ENCODE peak calls at places on chromosomes 6 and 20, in six cellular contexts. One of them, this sample, is unnamed.
A peak's percentile ranks its signal among the peaks of the same experiment; 100 is the strongest.

GRCh38 chr6:112600168-112600567 is 253.0 kb downstream of the RFPL4B start:
- DNase-seq in OCI-LY7: no peak
- DNase-seq in LNCaP clone FGC: no peak
- DNase-seq in heart right ventricle: no peak
- DNase-seq in neural crest cell: no peak
- DNase-seq in endothelial cell: no peak
- DNase-seq in this sample: no peak

GRCh38 chr6:170437719-170438401 is 115.2 kb downstream of the PSMB1 start:
- DNase-seq in OCI-LY7: no peak
- DNase-seq in LNCaP clone FGC: no peak
- DNase-seq in heart right ventricle: no peak
- DNase-seq in neural crest cell: no peak
- DNase-seq in endothelial cell: no peak
- DNase-seq in this sample: no peak

GRCh38 chr6:11769816-11770545 is 8.6 kb downstream of the ADTRP start:
- DNase-seq in OCI-LY7: no peak
- DNase-seq in LNCaP clone FGC: no peak
- DNase-seq in heart right ventricle: no peak
- DNase-seq in neural crest cell: no peak
- DNase-seq in endothelial cell: no peak
- DNase-seq in this sample: no peak

GRCh38 chr20:33273117-33273851 is 9.7 kb upstream of the BPIFB1 start:
- DNase-seq in OCI-LY7: no peak
- DNase-seq in LNCaP clone FGC: no peak
- DNase-seq in heart right ventricle: no peak
- DNase-seq in neural crest cell: no peak
- DNase-seq in endothelial cell: no peak
- DNase-seq in this sample: no peak

GRCh38 chr6:56671651-56672461 is 29.2 kb upstream of the DST start:
- DNase-seq in OCI-LY7: no peak
- DNase-seq in LNCaP clone FGC: no peak
- DNase-seq in heart right ventricle: no peak
- DNase-seq in neural crest cell: no peak
- DNase-seq in endothelial cell: peak; percentile 15
- DNase-seq in this sample: no peak

GRCh38 chr6:73792738-73793137 is 96.7 kb downstream of the CD109 start:
- DNase-seq in OCI-LY7: no peak
- DNase-seq in LNCaP clone FGC: no peak
- DNase-seq in heart right ventricle: no peak
- DNase-seq in neural crest cell: no peak
- DNase-seq in endothelial cell: no peak
- DNase-seq in this sample: no peak

GRCh38 chr20:17504898-17505663 is 26.1 kb downstream of the BFSP1 start:
- DNase-seq in OCI-LY7: peak; percentile 79
- DNase-seq in LNCaP clone FGC: peak; percentile 23
- DNase-seq in heart right ventricle: peak; percentile 29
- DNase-seq in neural crest cell: peak; percentile 35
- DNase-seq in endothelial cell: peak; percentile 44
- DNase-seq in this sample: no peak

GRCh38 chr6:64383277-64383676 is 747.7 kb downstream of the PHF3 start:
- DNase-seq in OCI-LY7: no peak
- DNase-seq in LNCaP clone FGC: no peak
- DNase-seq in heart right ventricle: no peak
- DNase-seq in neural crest cell: no peak
- DNase-seq in endothelial cell: no peak
- DNase-seq in this sample: no peak

GRCh38 chr6:31143148-31143547 is 4.3 kb upstream of the PSORS1C2 start:
- DNase-seq in OCI-LY7: no peak
- DNase-seq in LNCaP clone FGC: no peak
- DNase-seq in heart right ventricle: peak; percentile 72
- DNase-seq in neural crest cell: no peak
- DNase-seq in endothelial cell: peak; percentile 23
- DNase-seq in this sample: no peak

GRCh38 chr6:131107166-131107565 is 28.1 kb upstream of the AKAP7 start:
- DNase-seq in OCI-LY7: no peak
- DNase-seq in LNCaP clone FGC: no peak
- DNase-seq in heart right ventricle: no peak
- DNase-seq in neural crest cell: no peak
- DNase-seq in endothelial cell: no peak
- DNase-seq in this sample: no peak

GRCh38 chr6:88983532-88983931 is 20.1 kb upstream of the RNGTT start:
- DNase-seq in OCI-LY7: peak; percentile 33
- DNase-seq in LNCaP clone FGC: no peak
- DNase-seq in heart right ventricle: no peak
- DNase-seq in neural crest cell: peak; percentile 14
- DNase-seq in endothelial cell: peak; percentile 48
- DNase-seq in this sample: no peak

GRCh38 chr6:154891901-154892300 is 103.2 kb upstream of the TIAM2 start:
- DNase-seq in OCI-LY7: no peak
- DNase-seq in LNCaP clone FGC: no peak
- DNase-seq in heart right ventricle: no peak
- DNase-seq in neural crest cell: no peak
- DNase-seq in endothelial cell: no peak
- DNase-seq in this sample: no peak

GRCh38 chr20:63216849-63217471 is 1.0 kb upstream of the YTHDF1 start:
- DNase-seq in OCI-LY7: no peak
- DNase-seq in LNCaP clone FGC: no peak
- DNase-seq in heart right ventricle: no peak
- DNase-seq in neural crest cell: no peak
- DNase-seq in endothelial cell: no peak
- DNase-seq in this sample: no peak

GRCh38 chr20:61626412-61626811 is 374.4 kb downstream of the CDH4 start:
- DNase-seq in OCI-LY7: no peak
- DNase-seq in LNCaP clone FGC: no peak
- DNase-seq in heart right ventricle: no peak
- DNase-seq in neural crest cell: no peak
- DNase-seq in endothelial cell: no peak
- DNase-seq in this sample: no peak

GRCh38 chr20:44180814-44181213 is 6.2 kb downstream of the JPH2 start:
- DNase-seq in OCI-LY7: no peak
- DNase-seq in LNCaP clone FGC: no peak
- DNase-seq in heart right ventricle: peak; percentile 83
- DNase-seq in neural crest cell: no peak
- DNase-seq in endothelial cell: no peak
- DNase-seq in this sample: no peak

GRCh38 chr6:17986656-17987575 is 519 bp downstream of the KIF13A start:
- DNase-seq in OCI-LY7: peak; percentile 34
- DNase-seq in LNCaP clone FGC: no peak
- DNase-seq in heart right ventricle: peak; percentile 76
- DNase-seq in neural crest cell: peak; percentile 43
- DNase-seq in endothelial cell: peak; percentile 42
- DNase-seq in this sample: peak; percentile 49

GRCh38 chr6:108227290-108227689 is 33.5 kb downstream of the SNX3 start:
- DNase-seq in OCI-LY7: no peak
- DNase-seq in LNCaP clone FGC: no peak
- DNase-seq in heart right ventricle: no peak
- DNase-seq in neural crest cell: no peak
- DNase-seq in endothelial cell: no peak
- DNase-seq in this sample: no peak

GRCh38 chr6:156839591-156840001 is 62.4 kb downstream of the ARID1B start:
- DNase-seq in OCI-LY7: no peak
- DNase-seq in LNCaP clone FGC: no peak
- DNase-seq in heart right ventricle: peak; percentile 51
- DNase-seq in neural crest cell: no peak
- DNase-seq in endothelial cell: no peak
- DNase-seq in this sample: no peak

GRCh38 chr6:35051997-35052583 is 89.0 kb downstream of the TCP11 start:
- DNase-seq in OCI-LY7: no peak
- DNase-seq in LNCaP clone FGC: no peak
- DNase-seq in heart right ventricle: no peak
- DNase-seq in neural crest cell: no peak
- DNase-seq in endothelial cell: no peak
- DNase-seq in this sample: no peak

DNA sequence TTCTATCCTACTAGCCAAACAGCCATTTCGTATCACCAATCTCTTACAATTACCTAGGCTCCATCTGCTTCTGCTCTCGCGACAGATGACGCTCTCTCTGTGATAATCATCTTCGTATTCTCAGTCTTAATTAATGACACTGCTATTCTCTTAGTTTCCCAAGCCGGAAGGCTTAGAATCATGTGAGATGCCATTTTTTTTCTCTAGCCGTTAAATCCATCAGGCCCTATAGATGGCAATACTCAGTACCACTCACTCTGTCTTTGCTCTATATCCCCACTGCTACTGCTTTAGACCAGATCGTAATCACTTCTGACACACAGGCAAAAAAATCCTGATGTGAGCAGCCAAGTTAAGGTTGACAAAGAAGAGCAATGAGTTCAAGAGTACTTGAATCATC is 2.1 kb upstream of the THEMIS start:
- DNase-seq in OCI-LY7: no peak
- DNase-seq in LNCaP clone FGC: no peak
- DNase-seq in heart right ventricle: no peak
- DNase-seq in neural crest cell: no peak
- DNase-seq in endothelial cell: no peak
- DNase-seq in this sample: no peak
- TF ChIP-seq CTCF in OCI-LY7: no peak
- TF ChIP-seq CTCF in LNCaP clone FGC: no peak
- TF ChIP-seq CTCF in heart right ventricle: no peak
- TF ChIP-seq CTCF in neural crest cell: no peak
- TF ChIP-seq CTCF in endothelial cell: no peak
- TF ChIP-seq CTCF in this sample: no peak

GRCh38 chr20:49603209-49603627 is 35.3 kb upstream of the PTGIS start:
- DNase-seq in OCI-LY7: peak; percentile 62
- DNase-seq in LNCaP clone FGC: no peak
- DNase-seq in heart right ventricle: peak; percentile 37
- DNase-seq in neural crest cell: no peak
- DNase-seq in endothelial cell: peak; percentile 44
- DNase-seq in this sample: no peak
- TF ChIP-seq CTCF in OCI-LY7: peak; percentile 71
- TF ChIP-seq CTCF in LNCaP clone FGC: peak; percentile 4
- TF ChIP-seq CTCF in heart right ventricle: peak; percentile 48
- TF ChIP-seq CTCF in neural crest cell: peak; percentile 52
- TF ChIP-seq CTCF in endothelial cell: peak; percentile 11
- TF ChIP-seq CTCF in this sample: peak; percentile 50

GRCh38 chr20:40639956-40640355 is 49.1 kb downstream of the MAFB start:
- DNase-seq in OCI-LY7: no peak
- DNase-seq in LNCaP clone FGC: no peak
- DNase-seq in heart right ventricle: no peak
- DNase-seq in neural crest cell: no peak
- DNase-seq in endothelial cell: no peak
- DNase-seq in this sample: no peak
- TF ChIP-seq CTCF in OCI-LY7: no peak
- TF ChIP-seq CTCF in LNCaP clone FGC: no peak
- TF ChIP-seq CTCF in heart right ventricle: no peak
- TF ChIP-seq CTCF in neural crest cell: no peak
- TF ChIP-seq CTCF in endothelial cell: no peak
- TF ChIP-seq CTCF in this sample: no peak

DNA sequence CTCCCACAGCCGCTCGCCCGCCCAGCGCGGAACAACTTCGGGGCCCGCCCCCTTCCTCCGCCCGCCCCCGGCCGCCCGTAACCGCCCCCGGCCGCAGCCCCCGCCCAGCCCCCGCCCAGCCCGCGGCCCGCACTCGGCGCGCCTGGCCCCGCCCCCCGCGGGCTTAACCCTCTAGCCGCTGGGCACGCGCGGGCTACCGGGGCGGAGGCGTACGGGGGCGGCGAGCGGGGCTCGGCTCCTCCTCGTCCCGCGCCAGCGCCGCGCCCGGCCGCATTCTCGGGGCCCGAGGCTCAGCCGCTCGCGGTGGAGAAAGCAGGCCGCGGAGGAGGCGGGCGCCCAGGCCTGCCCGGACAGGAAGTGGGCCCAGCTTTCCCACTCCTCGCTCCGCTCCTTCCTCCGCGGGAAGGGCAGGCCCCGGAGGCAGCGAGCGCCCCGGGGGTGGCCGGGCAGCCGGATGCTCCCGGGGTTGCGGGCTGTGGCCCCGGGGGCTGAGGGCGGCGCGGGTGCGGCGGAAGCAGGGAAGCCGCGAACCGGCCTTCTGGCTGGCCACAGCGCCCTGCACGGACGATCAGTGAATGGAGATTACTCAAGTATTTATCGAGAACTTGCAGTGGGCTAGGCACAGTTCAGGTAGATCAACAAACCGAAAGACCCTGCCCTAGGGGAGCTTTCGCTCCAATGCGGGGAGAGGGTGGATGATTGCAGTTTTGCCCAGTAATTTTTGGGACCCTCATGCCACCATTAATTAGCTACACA is at the start of gene TRAM2:
- DNase-seq in OCI-LY7: peak; percentile 90
- DNase-seq in LNCaP clone FGC: peak; percentile 6
- DNase-seq in heart right ventricle: peak; percentile 86
- DNase-seq in neural crest cell: peak; percentile 75
- DNase-seq in endothelial cell: peak; percentile 90
- DNase-seq in this sample: peak; percentile 86
- TF ChIP-seq CTCF in OCI-LY7: peak; percentile 53
- TF ChIP-seq CTCF in LNCaP clone FGC: peak; percentile 19
- TF ChIP-seq CTCF in heart right ventricle: peak; percentile 44
- TF ChIP-seq CTCF in neural crest cell: no peak
- TF ChIP-seq CTCF in endothelial cell: no peak
- TF ChIP-seq CTCF in this sample: no peak

GRCh38 chr6:93035756-93036155 is 383.6 kb downstream of the EPHA7 start:
- DNase-seq in OCI-LY7: no peak
- DNase-seq in LNCaP clone FGC: no peak
- DNase-seq in heart right ventricle: no peak
- DNase-seq in neural crest cell: no peak
- DNase-seq in endothelial cell: no peak
- DNase-seq in this sample: no peak

GRCh38 chr6:93040375-93040774 is 379.0 kb downstream of the EPHA7 start:
- DNase-seq in OCI-LY7: no peak
- DNase-seq in LNCaP clone FGC: no peak
- DNase-seq in heart right ventricle: no peak
- DNase-seq in neural crest cell: no peak
- DNase-seq in endothelial cell: no peak
- DNase-seq in this sample: no peak

GRCh38 chr6:93036835-93037234 is 382.5 kb downstream of the EPHA7 start:
- DNase-seq in OCI-LY7: peak; percentile 32
- DNase-seq in LNCaP clone FGC: peak; percentile 25
- DNase-seq in heart right ventricle: no peak
- DNase-seq in neural crest cell: no peak
- DNase-seq in endothelial cell: no peak
- DNase-seq in this sample: no peak
- TF ChIP-seq CTCF in OCI-LY7: peak; percentile 74
- TF ChIP-seq CTCF in LNCaP clone FGC: peak; percentile 62
- TF ChIP-seq CTCF in heart right ventricle: peak; percentile 47
- TF ChIP-seq CTCF in neural crest cell: peak; percentile 54
- TF ChIP-seq CTCF in endothelial cell: peak; percentile 32
- TF ChIP-seq CTCF in this sample: peak; percentile 21

GRCh38 chr20:45294659-45295058 is 12.0 kb upstream of the RBPJL start:
- DNase-seq in OCI-LY7: no peak
- DNase-seq in LNCaP clone FGC: no peak
- DNase-seq in heart right ventricle: no peak
- DNase-seq in neural crest cell: no peak
- DNase-seq in endothelial cell: no peak
- DNase-seq in this sample: no peak

GRCh38 chr20:45291526-45291925 is 15.1 kb upstream of the RBPJL start:
- DNase-seq in OCI-LY7: no peak
- DNase-seq in LNCaP clone FGC: no peak
- DNase-seq in heart right ventricle: no peak
- DNase-seq in neural crest cell: no peak
- DNase-seq in endothelial cell: no peak
- DNase-seq in this sample: no peak

GRCh38 chr20:45293041-45294002 is 13.3 kb upstream of the RBPJL start:
- DNase-seq in OCI-LY7: no peak
- DNase-seq in LNCaP clone FGC: no peak
- DNase-seq in heart right ventricle: peak; percentile 77
- DNase-seq in neural crest cell: peak; percentile 94
- DNase-seq in endothelial cell: peak; percentile 89
- DNase-seq in this sample: peak; percentile 85

GRCh38 chr20:45292343-45292742 is 14.3 kb upstream of the RBPJL start:
- DNase-seq in OCI-LY7: no peak
- DNase-seq in LNCaP clone FGC: no peak
- DNase-seq in heart right ventricle: no peak
- DNase-seq in neural crest cell: no peak
- DNase-seq in endothelial cell: no peak
- DNase-seq in this sample: no peak

GRCh38 chr20:45294003-45294368 is 12.7 kb upstream of the RBPJL start:
- DNase-seq in OCI-LY7: no peak
- DNase-seq in LNCaP clone FGC: no peak
- DNase-seq in heart right ventricle: no peak
- DNase-seq in neural crest cell: no peak
- DNase-seq in endothelial cell: no peak
- DNase-seq in this sample: no peak
- TF ChIP-seq CTCF in OCI-LY7: no peak
- TF ChIP-seq CTCF in LNCaP clone FGC: no peak
- TF ChIP-seq CTCF in heart right ventricle: no peak
- TF ChIP-seq CTCF in neural crest cell: peak; percentile 17
- TF ChIP-seq CTCF in endothelial cell: peak; percentile 66
- TF ChIP-seq CTCF in this sample: peak; percentile 3